ENCODE peak calls at places on chromosome 7, in four cellular contexts. O, S, N and P are unnamed samples.
A peak's percentile ranks its signal among the peaks of the same experiment; 100 is the strongest.

GRCh38 chr7:6271694-6272371 is 591 bp downstream of the CYTH3 start:
- DNase-seq in O (no peak), S (no peak), N (no peak), P (no peak)

GRCh38 chr7:1040790-1041189 is 3.6 kb upstream of the GPR146 start:
- DNase-seq in O (no peak), S (peak; percentile 76), N (no peak), P (peak; percentile 95)

GRCh38 chr7:74012842-74013249 is 15.1 kb upstream of the ELN start:
- DNase-seq in O (peak; percentile 44), S (peak; percentile 29), N (no peak), P (peak; percentile 29)

GRCh38 chr7:17244786-17245185 is 53.7 kb upstream of the AHR start:
- DNase-seq in O (no peak), S (no peak), N (no peak), P (no peak)

GRCh38 chr7:17152698-17153097 is 145.8 kb upstream of the AHR start:
- DNase-seq in O (no peak), S (no peak), N (no peak), P (no peak)

GRCh38 chr7:27520828-27521790 is 141.6 kb downstream of the HIBADH start:
- DNase-seq in O (no peak), S (peak; percentile 77), N (no peak), P (no peak)

GRCh38 chr7:6658618-6659345 is 21.7 kb downstream of the ZNF316 start:
- DNase-seq in O (no peak), S (no peak), N (no peak), P (no peak)

GRCh38 chr7:122803323-122803722 is 82.9 kb downstream of the CADPS2 start:
- DNase-seq in O (no peak), S (no peak), N (peak; percentile 21), P (no peak)

GRCh38 chr7:69748530-69748929 is 150.3 kb downstream of the AUTS2 start:
- DNase-seq in O (no peak), S (no peak), N (no peak), P (no peak)

GRCh38 chr7:72476608-72477305 is 64.6 kb upstream of the CALN1 start:
- DNase-seq in O (no peak), S (no peak), N (no peak), P (no peak)

GRCh38 chr7:32564542-32564941 is 69.3 kb downstream of the AVL9 start:
- DNase-seq in O (no peak), S (peak; percentile 50), N (no peak), P (peak; percentile 68)

GRCh38 chr7:122679813-122680212 is 19.1 kb downstream of the RNF133 start:
- DNase-seq in O (no peak), S (no peak), N (no peak), P (no peak)

GRCh38 chr7:46107610-46108217 is 186.6 kb upstream of the IGFBP3 start:
- DNase-seq in O (no peak), S (no peak), N (no peak), P (no peak)
- H4K8ac ChIP-seq in O (no peak overlapping the region), S (no peak overlapping the region), N (no peak overlapping the region), P (no peak overlapping the region)

DNA sequence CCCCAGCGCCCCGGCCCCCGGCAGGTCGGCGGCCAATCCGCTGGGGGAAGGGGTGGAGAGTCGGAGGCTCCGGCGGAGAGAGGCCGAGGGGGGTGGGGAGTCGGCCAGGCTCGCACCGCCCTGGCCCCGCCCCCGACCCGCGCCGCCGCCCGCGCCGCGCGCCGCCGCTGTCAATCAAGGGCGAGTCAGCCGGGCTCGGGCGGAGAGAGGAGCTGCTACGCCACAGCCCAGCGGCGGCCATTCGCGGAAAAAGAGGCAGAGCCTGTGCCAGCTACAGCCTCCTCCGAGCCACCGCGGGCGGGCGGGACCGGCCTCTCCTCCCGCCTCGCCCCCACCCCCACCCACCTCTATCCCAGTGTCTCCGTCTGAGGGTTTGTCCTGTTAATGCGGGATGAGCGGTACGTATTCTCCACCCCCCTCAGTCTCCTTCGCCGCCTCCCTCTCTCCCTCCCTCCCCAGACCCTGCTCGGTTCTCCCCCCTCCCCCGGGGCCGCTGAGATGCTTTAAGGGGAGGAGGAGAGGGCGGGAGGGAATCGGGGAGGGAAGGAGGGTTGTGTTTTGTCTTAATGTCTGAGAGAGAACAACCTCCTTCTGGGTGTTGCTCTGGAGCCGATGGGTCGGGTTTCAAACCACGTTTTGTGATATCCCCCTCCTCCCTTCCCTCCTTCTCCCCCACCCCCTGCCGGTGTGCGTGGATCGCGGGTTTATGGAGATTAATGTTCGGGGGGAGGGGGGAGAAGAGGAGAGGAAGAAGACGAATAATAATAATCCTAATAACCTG is at the start of gene SP4:
- DNase-seq in O (peak; percentile 97), S (peak; percentile 91), N (peak; percentile 91), P (peak; percentile 97)
- H2BK120ac ChIP-seq in O (peak within 1 kb of the TSS; percentile 86), S (peak within 1 kb of the TSS; percentile 64), N (no peak within 1 kb of the TSS), P (peak within 1 kb of the TSS; percentile 77)

GRCh38 chr7:44986218-44987053 is 7.6 kb upstream of the MYO1G start:
- DNase-seq in O (peak; percentile 94), S (peak; percentile 95), N (peak; percentile 91), P (peak; percentile 95)
- H2BK5ac ChIP-seq in O (peak overlapping the region; percentile 61), S (peak overlapping the region; percentile 88), N (peak overlapping the region; percentile 76), P (peak overlapping the region; percentile 97)

DNA sequence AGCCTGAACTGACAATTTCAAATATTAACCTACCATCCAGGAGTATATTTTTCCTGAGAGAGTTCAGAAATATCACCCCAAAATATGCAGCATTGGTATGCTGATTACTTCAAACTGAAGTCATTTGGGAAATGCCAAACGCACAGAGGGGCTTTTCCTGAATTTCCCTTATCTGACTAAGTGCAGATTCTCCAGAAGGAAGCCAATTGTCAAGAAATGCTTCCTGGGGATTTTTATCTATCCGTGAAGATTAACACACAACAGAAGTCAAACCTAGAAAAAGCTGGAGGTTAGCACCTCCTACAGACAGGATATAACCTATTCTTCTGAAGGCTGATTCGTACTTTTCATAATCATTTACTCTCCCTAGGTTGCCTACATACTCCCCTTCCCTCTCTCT is 91.0 kb downstream of the AKR1D1 start:
- DNase-seq in O (no peak), S (no peak), N (no peak), P (no peak)
- H4K8ac ChIP-seq in O (no peak overlapping the region), S (no peak overlapping the region), N (no peak overlapping the region), P (no peak overlapping the region)

GRCh38 chr7:22660293-22660692 is 66.7 kb upstream of the IL6 start:
- DNase-seq in O (no peak), S (no peak), N (no peak), P (no peak)

GRCh38 chr7:22659741-22660140 is 67.3 kb upstream of the IL6 start:
- DNase-seq in O (no peak), S (no peak), N (no peak), P (no peak)

GRCh38 chr7:22655781-22656180 is 71.2 kb upstream of the IL6 start:
- DNase-seq in O (no peak), S (no peak), N (no peak), P (no peak)

GRCh38 chr7:22657479-22657878 is 69.5 kb upstream of the IL6 start:
- DNase-seq in O (no peak), S (no peak), N (no peak), P (no peak)

GRCh38 chr7:22658031-22658430 is 69.0 kb upstream of the IL6 start:
- DNase-seq in O (no peak), S (no peak), N (no peak), P (no peak)
- H2BK120ac ChIP-seq in O (no peak overlapping the region), S (peak overlapping the region; percentile 56), N (no peak overlapping the region), P (no peak overlapping the region)

GRCh38 chr7:107165341-107165740 is 3.5 kb upstream of the HBP1 start:
- DNase-seq in O (no peak), S (no peak), N (no peak), P (no peak)

GRCh38 chr7:107169120-107170050 is 582 bp downstream of the HBP1 start:
- DNase-seq in O (peak; percentile 97), S (peak; percentile 96), N (peak; percentile 97), P (peak; percentile 98)

GRCh38 chr7:107168233-107169119 is at the start of gene HBP1:
- DNase-seq in O (peak; percentile 100), S (peak; percentile 100), N (peak; percentile 100), P (peak; percentile 100)

GRCh38 chr7:107166702-107167426 is 1.9 kb upstream of the HBP1 start:
- DNase-seq in O (no peak), S (no peak), N (no peak), P (no peak)

DNA sequence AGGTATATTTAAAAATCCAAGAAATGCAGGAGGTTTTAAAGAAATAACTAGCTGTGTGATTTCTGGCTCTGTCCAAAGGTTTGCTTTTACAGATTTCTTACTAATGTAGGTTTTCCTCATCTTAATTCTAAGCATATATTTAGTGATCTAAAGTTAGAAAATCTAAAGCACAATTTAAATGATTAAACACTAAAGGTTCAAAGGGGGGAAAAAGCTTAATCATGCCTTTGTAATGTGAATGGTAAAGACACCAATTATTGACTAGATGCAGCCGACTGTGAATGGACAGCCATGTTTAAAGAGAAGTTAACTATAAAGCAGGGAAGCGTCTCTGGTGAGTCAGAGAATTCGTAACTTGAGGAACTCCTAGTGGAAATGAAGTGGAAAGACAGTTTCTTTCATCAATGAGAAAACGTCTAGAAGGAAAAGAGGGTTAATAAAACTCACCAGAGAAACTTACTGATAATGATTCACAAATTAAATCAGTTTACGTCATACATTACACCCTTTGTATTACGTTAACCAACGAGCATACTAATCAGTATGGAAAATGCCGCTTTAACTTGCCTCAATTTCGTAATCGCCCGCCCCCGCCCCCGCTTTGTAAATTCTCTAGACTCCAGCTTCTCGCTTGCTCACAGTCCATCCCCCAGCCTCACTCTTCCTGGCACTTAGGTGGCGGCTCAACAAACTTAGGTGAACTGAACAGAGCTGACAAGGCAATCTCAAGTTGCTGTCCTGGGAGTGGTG is 1.1 kb upstream of the HBP1 start:
- DNase-seq in O (no peak), S (peak; percentile 90), N (peak; percentile 63), P (peak; percentile 94)
- H2BK5ac ChIP-seq in O (peak overlapping the region; percentile 55), S (peak overlapping the region; percentile 88), N (peak overlapping the region; percentile 63), P (peak overlapping the region; percentile 26)

GRCh38 chr7:19744075-19744474 is 29.3 kb downstream of the TMEM196 start:
- DNase-seq in O (no peak), S (no peak), N (no peak), P (no peak)
- H4K8ac ChIP-seq in O (no peak overlapping the region), S (no peak overlapping the region), N (no peak overlapping the region), P (no peak overlapping the region)

GRCh38 chr7:92758796-92759431 is 77.5 kb downstream of the CDK6 start:
- DNase-seq in O (no peak), S (no peak), N (no peak), P (no peak)
- H2BK120ac ChIP-seq in O (no peak overlapping the region), S (no peak overlapping the region), N (no peak overlapping the region), P (no peak overlapping the region)

GRCh38 chr7:116315293-116315692 is 105.0 kb downstream of the TES start:
- DNase-seq in O (no peak), S (peak; percentile 68), N (no peak), P (peak; percentile 73)

GRCh38 chr7:116311816-116312471 is 101.6 kb downstream of the TES start:
- DNase-seq in O (no peak), S (peak; percentile 37), N (no peak), P (no peak)

GRCh38 chr7:116315803-116316202 is 105.5 kb downstream of the TES start:
- DNase-seq in O (no peak), S (no peak), N (no peak), P (no peak)

GRCh38 chr7:116317907-116318306 is 107.6 kb downstream of the TES start:
- DNase-seq in O (no peak), S (no peak), N (no peak), P (no peak)

GRCh38 chr7:116316838-116317612 is 106.7 kb downstream of the TES start:
- DNase-seq in O (no peak), S (peak; percentile 99), N (peak; percentile 12), P (peak; percentile 98)
- H2BK5ac ChIP-seq in O (no peak overlapping the region), S (peak overlapping the region; percentile 95), N (no peak overlapping the region), P (peak overlapping the region; percentile 21)